ENCODE peak calls at places on chromosomes 7 and 10, in nine cellular contexts. Q, W, V, C, P, G, U, N and A are unnamed samples.

GRCh38 chr10:86254526-86255174 is 111.9 kb downstream of the GRID1 start:
- DNase-seq in Q (no peak), W (no peak), V (no peak), C (no peak), P (no peak), G (no peak), U (no peak), N (no peak), A (no peak)

GRCh38 chr10:96089670-96090462 is 40.2 kb upstream of the ZNF518A start:
- DNase-seq in Q (peak), W (peak), V (peak), C (peak), P (peak), G (peak), U (peak), N (peak), A (no peak)

GRCh38 chr7:157514306-157514705 is 177.5 kb downstream of the DNAJB6 start:
- DNase-seq in Q (no peak), W (no peak), V (no peak), C (no peak), P (no peak), G (peak), U (no peak), N (no peak), A (no peak)

GRCh38 chr7:44287488-44288380 is 37.7 kb downstream of the CAMK2B start:
- DNase-seq in Q (peak), W (no peak), V (no peak), C (no peak), P (no peak), G (peak), U (no peak), N (no peak), A (no peak)

GRCh38 chr7:44275829-44276570 is 49.4 kb downstream of the CAMK2B start:
- DNase-seq in Q (no peak), W (no peak), V (no peak), C (no peak), P (peak), G (no peak), U (no peak), N (no peak), A (no peak)

GRCh38 chr10:53153831-53154230 is 381.2 kb upstream of the MBL2 start:
- DNase-seq in Q (no peak), W (no peak), V (no peak), C (no peak), P (no peak), G (no peak), U (no peak), N (no peak), A (no peak)

GRCh38 chr10:29132821-29133156 is 156.1 kb upstream of the LYZL1 start:
- DNase-seq in Q (no peak), W (no peak), V (no peak), C (no peak), P (no peak), G (no peak), U (no peak), N (no peak), A (no peak)

GRCh38 chr7:140609646-140610045 is 31.0 kb downstream of the DENND2A start:
- DNase-seq in Q (no peak), W (no peak), V (no peak), C (no peak), P (peak), G (no peak), U (no peak), N (no peak), A (no peak)

GRCh38 chr10:14569274-14570060 is 205.2 kb downstream of the FAM107B start:
- DNase-seq in Q (no peak), W (no peak), V (no peak), C (no peak), P (no peak), G (no peak), U (no peak), N (no peak), A (no peak)

GRCh38 chr7:4851459-4852422 is 10.1 kb downstream of the PAPOLB start:
- DNase-seq in Q (no peak), W (no peak), V (no peak), C (no peak), P (peak), G (no peak), U (peak), N (no peak), A (peak)

GRCh38 chr7:106870983-106871410 is 5.9 kb downstream of the PIK3CG start:
- DNase-seq in Q (no peak), W (no peak), V (no peak), C (no peak), P (peak), G (no peak), U (no peak), N (no peak), A (peak)

GRCh38 chr10:51892965-51893658 is 193.7 kb upstream of the CSTF2T start:
- DNase-seq in Q (no peak), W (no peak), V (peak), C (no peak), P (peak), G (no peak), U (peak), N (no peak), A (no peak)

GRCh38 chr10:61633665-61634064 is 29.1 kb upstream of the CABCOCO1 start:
- DNase-seq in Q (no peak), W (no peak), V (no peak), C (no peak), P (peak), G (no peak), U (no peak), N (no peak), A (no peak)

GRCh38 chr7:20199015-20199737 is 18.0 kb downstream of the MACC1 start:
- DNase-seq in Q (peak), W (peak), V (no peak), C (peak), P (peak), G (peak), U (peak), N (no peak), A (peak)

GRCh38 chr7:26372738-26373137 is 81.1 kb downstream of the SNX10 start:
- DNase-seq in Q (no peak), W (no peak), V (no peak), C (no peak), P (no peak), G (no peak), U (no peak), N (no peak), A (no peak)

GRCh38 chr7:158958618-158959017 is 102.3 kb downstream of the DYNC2I1 start:
- DNase-seq in Q (no peak), W (no peak), V (no peak), C (no peak), P (no peak), G (no peak), U (no peak), N (no peak), A (no peak)

GRCh38 chr7:141649865-141650499 is 52.0 kb downstream of the DENND11 start:
- DNase-seq in Q (peak), W (peak), V (peak), C (peak), P (peak), G (no peak), U (no peak), N (no peak), A (peak)

GRCh38 chr7:113015038-113015645 is 71.5 kb downstream of the GPR85 start:
- DNase-seq in Q (no peak), W (no peak), V (peak), C (peak), P (peak), G (no peak), U (peak), N (no peak), A (peak)

GRCh38 chr10:131090761-131091661 is 220.5 kb downstream of the TCERG1L start:
- DNase-seq in Q (no peak), W (peak), V (no peak), C (peak), P (no peak), G (no peak), U (no peak), N (no peak), A (no peak)

GRCh38 chr10:84552478-84552877 is 224.1 kb downstream of the CCSER2 start:
- DNase-seq in Q (no peak), W (no peak), V (no peak), C (no peak), P (no peak), G (no peak), U (no peak), N (no peak), A (no peak)

GRCh38 chr10:82319046-82319445 is 444.1 kb downstream of the NRG3 start:
- DNase-seq in Q (no peak), W (no peak), V (no peak), C (no peak), P (no peak), G (no peak), U (no peak), N (no peak), A (no peak)

GRCh38 chr7:77651544-77652162 is 44.6 kb upstream of the RSBN1L start:
- DNase-seq in Q (no peak), W (peak), V (peak), C (no peak), P (peak), G (no peak), U (no peak), N (peak), A (peak)

GRCh38 chr7:4479367-4480039 is 202.6 kb upstream of the FOXK1 start:
- DNase-seq in Q (no peak), W (peak), V (peak), C (no peak), P (peak), G (no peak), U (peak), N (no peak), A (peak)

GRCh38 chr10:69088801-69089501 is 1.0 kb downstream of the SRGN start:
- DNase-seq in Q (no peak), W (no peak), V (no peak), C (no peak), P (peak), G (no peak), U (no peak), N (no peak), A (peak)

GRCh38 chr7:140049339-140050024 is 13.3 kb downstream of the PARP12 start:
- DNase-seq in Q (no peak), W (peak), V (peak), C (no peak), P (no peak), G (no peak), U (no peak), N (no peak), A (no peak)

GRCh38 chr7:98617051-98617959 is at the start of gene NPTX2:
- DNase-seq in Q (no peak), W (peak), V (no peak), C (peak), P (no peak), G (no peak), U (no peak), N (no peak), A (peak)

GRCh38 chr10:8238989-8239388 is 184.5 kb downstream of the GATA3 start:
- DNase-seq in Q (no peak), W (no peak), V (no peak), C (no peak), P (no peak), G (no peak), U (no peak), N (no peak), A (peak)

GRCh38 chr10:114215033-114215432 is 24.0 kb upstream of the VWA2 start:
- DNase-seq in Q (no peak), W (no peak), V (no peak), C (no peak), P (no peak), G (no peak), U (no peak), N (no peak), A (no peak)